ENCODE peak calls at places on chromosomes 2 and 18, in ten cellular contexts. K, U, G, T, R, Q, B, A, C and Z are unnamed samples.

GRCh38 chr2:28470759-28471158 is 25.1 kb upstream of the PLB1 start:
- DNase-seq in U (no peak), C (no peak), R (no peak), G (no peak), K (no peak), T (no peak), Q (no peak), A (no peak), B (no peak), Z (no peak)

GRCh38 chr2:171568085-171568484 is 45.8 kb downstream of the CYBRD1 start:
- DNase-seq in K (no peak), G (no peak), C (no peak), A (no peak), R (peak; percentile 7), T (no peak), B (no peak), Q (no peak), U (no peak), Z (no peak)

GRCh38 chr2:190119257-190119656 is 56.7 kb upstream of the MSTN start:
- DNase-seq in Q (no peak), G (no peak), C (peak; percentile 26), B (no peak), K (no peak), A (no peak), R (no peak), U (peak; percentile 27), T (no peak), Z (no peak)

GRCh38 chr2:108978709-108979111 is 10.3 kb downstream of the EDAR start:
- DNase-seq in U (no peak), A (no peak), T (no peak), Q (no peak), G (peak; percentile 70), R (no peak), C (no peak), B (no peak), K (no peak), Z (no peak)

GRCh38 chr18:42192251-42193248 is 237.5 kb downstream of the PIK3C3 start:
- DNase-seq in T (no peak), R (no peak), A (no peak), Q (no peak), G (no peak), C (no peak), U (no peak), B (no peak), K (no peak), Z (no peak)

GRCh38 chr2:11669454-11670291 is at the start of gene NTSR2:
- DNase-seq in B (no peak), U (peak; percentile 59), C (peak; percentile 49), K (no peak), T (peak; percentile 88), A (no peak), G (no peak), R (no peak), Q (peak; percentile 39), Z (peak; percentile 25)

GRCh38 chr2:110107092-110108079 is 8.2 kb downstream of the MALL start:
- DNase-seq in G (no peak), R (no peak), A (no peak), Q (no peak), K (no peak), B (no peak), C (no peak), T (no peak), U (no peak), Z (no peak)

GRCh38 chr2:185006481-185006880 is 408.2 kb downstream of the ZNF804A start:
- DNase-seq in Q (no peak), R (no peak), A (no peak), B (no peak), C (no peak), K (no peak), G (no peak), T (no peak), U (no peak), Z (no peak)

GRCh38 chr2:164816046-164816445 is 25.6 kb downstream of the COBLL1 start:
- DNase-seq in K (no peak), Q (no peak), C (no peak), B (no peak), G (no peak), T (no peak), R (no peak), A (no peak), U (no peak), Z (no peak)

GRCh38 chr2:205654878-205655601 is 27.3 kb upstream of the NRP2 start:
- DNase-seq in C (no peak), T (peak; percentile 40), B (no peak), Q (peak; percentile 91), G (no peak), R (no peak), K (no peak), U (no peak), A (no peak), Z (no peak)

GRCh38 chr2:33788044-33788443 is 188.9 kb upstream of the FAM98A start:
- DNase-seq in R (no peak), G (no peak), T (peak; percentile 34), K (no peak), U (no peak), Q (peak; percentile 82), A (no peak), B (no peak), C (no peak), Z (no peak)

GRCh38 chr2:238950551-238950950 is 102.7 kb downstream of the TWIST2 start:
- DNase-seq in G (no peak), A (no peak), Q (no peak), T (no peak), R (no peak), B (no peak), C (no peak), K (no peak), U (no peak), Z (no peak)

GRCh38 chr18:6368017-6368416 is 46.7 kb downstream of the L3MBTL4 start:
- DNase-seq in U (no peak), G (no peak), R (no peak), C (no peak), K (no peak), A (no peak), Q (no peak), B (no peak), T (no peak), Z (no peak)

GRCh38 chr2:59276917-59277316 is 1035.8 kb upstream of the FANCL start:
- DNase-seq in T (no peak), A (no peak), G (no peak), R (no peak), K (no peak), U (no peak), Q (no peak), C (no peak), B (no peak), Z (no peak)

GRCh38 chr2:240935101-240935876 is 29.2 kb downstream of the CROCC2 start:
- DNase-seq in Q (no peak), R (peak; percentile 82), T (no peak), U (no peak), K (no peak), C (peak; percentile 2), B (no peak), A (no peak), G (no peak), Z (peak; percentile 10)

GRCh38 chr2:47559079-47559684 is 156.2 kb downstream of the MSH2 start:
- DNase-seq in R (no peak), C (no peak), G (no peak), B (no peak), Q (no peak), T (peak; percentile 30), K (no peak), U (no peak), A (no peak), Z (no peak)

GRCh38 chr2:29104589-29105164 is 10.5 kb upstream of the CLIP4 start:
- DNase-seq in A (no peak), R (peak; percentile 39), G (no peak), B (no peak), U (no peak), Q (no peak), K (no peak), C (no peak), T (no peak), Z (no peak)

GRCh38 chr2:228409493-228409892 is 228.0 kb upstream of the SPHKAP start:
- DNase-seq in K (no peak), R (no peak), C (no peak), G (no peak), T (no peak), U (no peak), B (no peak), A (no peak), Q (no peak), Z (no peak)

GRCh38 chr2:236852977-236853374 is 232.7 kb upstream of the COPS8 start:
- DNase-seq in T (no peak), R (no peak), C (no peak), B (no peak), K (no peak), U (no peak), G (no peak), Q (no peak), A (no peak), Z (no peak)

GRCh38 chr2:216574586-216574985 is 58.6 kb upstream of the IGFBP2 start:
- DNase-seq in U (no peak), T (no peak), Q (no peak), R (no peak), A (no peak), K (no peak), G (no peak), B (no peak), C (no peak), Z (no peak)

GRCh38 chr18:70931942-70932814 is 643.3 kb downstream of the SOCS6 start:
- DNase-seq in T (no peak), A (no peak), G (peak; percentile 28), R (peak; percentile 20), U (no peak), B (no peak), C (no peak), Q (peak; percentile 4), K (no peak), Z (no peak)

GRCh38 chr2:1081411-1082225 is 131.0 kb downstream of the SNTG2 start:
- DNase-seq in B (no peak), A (no peak), U (peak; percentile 54), T (peak; percentile 76), Q (no peak), K (no peak), G (no peak), R (no peak), C (no peak), Z (no peak)